ENCODE peak calls at places on chromosomes 7 and 10, in five cellular contexts. F, Q, E, W and C are unnamed samples.
A peak's percentile ranks its signal among the peaks of the same experiment; 100 is the strongest.

GRCh38 chr10:60901561-60902235 is 42.3 kb downstream of the RHOBTB1 start:
- DNase-seq in Q (peak; percentile 59), W (no peak), F (no peak), E (no peak), C (no peak)

GRCh38 chr10:127690176-127690575 is 46.8 kb upstream of the FOXI2 start:
- DNase-seq in F (no peak), E (no peak), W (no peak), Q (no peak), C (no peak)

GRCh38 chr10:5537684-5538083 is 12.9 kb downstream of the CALML3 start:
- DNase-seq in W (no peak), Q (no peak), F (no peak), E (no peak), C (no peak)

GRCh38 chr7:93811198-93811597 is 79.4 kb downstream of the TFPI2 start:
- DNase-seq in W (no peak), E (no peak), Q (no peak), F (no peak), C (no peak)

GRCh38 chr7:101817031-101817929 is at the start of gene CUX1:
- DNase-seq in F (no peak), Q (no peak), E (peak; percentile 53), W (no peak), C (no peak)

GRCh38 chr7:43565786-43566185 is 17.1 kb upstream of the STK17A start:
- DNase-seq in F (no peak), W (no peak), E (no peak), Q (peak; percentile 19), C (no peak)

GRCh38 chr7:103446046-103446520 is at the start of gene SLC26A5:
- DNase-seq in Q (no peak), W (no peak), F (no peak), E (no peak), C (no peak)

GRCh38 chr7:3915337-3915865 is 614.3 kb downstream of the SDK1 start:
- DNase-seq in F (no peak), E (no peak), W (no peak), Q (no peak), C (no peak)

GRCh38 chr7:93890041-93890463 is 501 bp downstream of the TFPI2 start:
- DNase-seq in E (peak; percentile 65), F (no peak), Q (peak; percentile 54), W (no peak), C (no peak)

GRCh38 chr10:97771055-97771811 is 566 bp downstream of the SFRP5 start:
- DNase-seq in F (no peak), Q (peak; percentile 20), W (no peak), E (no peak), C (no peak)

GRCh38 chr10:46091080-46091833 is 45.2 kb upstream of the MSMB start:
- DNase-seq in F (no peak), Q (no peak), W (no peak), E (no peak), C (no peak)

GRCh38 chr7:80999180-80999579 is 80.3 kb upstream of the SEMA3C start:
- DNase-seq in E (no peak), Q (no peak), F (no peak), W (no peak), C (no peak)

GRCh38 chr7:128405345-128406146 is 4.2 kb downstream of the IMPDH1 start:
- DNase-seq in W (no peak), E (peak; percentile 71), F (no peak), Q (peak; percentile 33), C (no peak)

GRCh38 chr10:72315611-72316385 is 38.9 kb downstream of the DNAJB12 start:
- DNase-seq in F (no peak), W (no peak), Q (peak; percentile 78), E (peak; percentile 76), C (no peak)

GRCh38 chr7:152762056-152762455 is 2.5 kb downstream of the ACTR3B start:
- DNase-seq in E (no peak), F (no peak), W (no peak), Q (no peak), C (no peak)

GRCh38 chr10:66782776-66783175 is 143.1 kb upstream of the LRRTM3 start:
- DNase-seq in Q (no peak), E (no peak), F (no peak), W (no peak), C (peak; percentile 14)

GRCh38 chr10:21020545-21020944 is 123.4 kb upstream of the NEBL start:
- DNase-seq in W (no peak), Q (peak; percentile 26), F (no peak), E (no peak), C (no peak)

GRCh38 chr10:110609592-110609991 is 34.5 kb upstream of the RBM20 start:
- DNase-seq in W (no peak), F (no peak), E (no peak), Q (peak; percentile 6), C (no peak)

GRCh38 chr7:127035203-127035849 is 217.4 kb downstream of the GRM8 start:
- DNase-seq in E (no peak), W (no peak), F (no peak), Q (no peak), C (no peak)

GRCh38 chr7:81990395-81990794 is 220.5 kb upstream of the HGF start:
- DNase-seq in Q (peak; percentile 20), E (no peak), F (no peak), W (no peak), C (peak; percentile 35)

GRCh38 chr10:75542902-75543301 is 111.5 kb downstream of the LRMDA start:
- DNase-seq in E (peak; percentile 32), Q (no peak), W (no peak), F (no peak), C (no peak)

GRCh38 chr10:56633876-56634452 is 272.9 kb upstream of the ZWINT start:
- DNase-seq in E (no peak), W (no peak), Q (no peak), F (no peak), C (no peak)

GRCh38 chr10:17144032-17144431 is 14.4 kb upstream of the CUBN start:
- DNase-seq in E (no peak), F (no peak), Q (no peak), W (no peak), C (no peak)

GRCh38 chr10:121596668-121597503 is 1.4 kb downstream of the FGFR2 start:
- DNase-seq in E (peak; percentile 74), F (no peak), Q (no peak), W (peak; percentile 47), C (no peak)

GRCh38 chr10:5887029-5887428 is 2.7 kb downstream of the ANKRD16 start:
- DNase-seq in Q (no peak), E (no peak), W (no peak), F (no peak), C (no peak)

GRCh38 chr10:31581741-31582323 is 262.8 kb downstream of the ZEB1 start:
- DNase-seq in Q (no peak), W (no peak), F (no peak), E (no peak), C (no peak)

GRCh38 chr7:17516768-17517167 is 218.3 kb downstream of the AHR start:
- DNase-seq in F (no peak), W (no peak), E (no peak), Q (no peak), C (no peak)

GRCh38 chr7:73369009-73369408 is 41.0 kb downstream of the FKBP6 start:
- DNase-seq in F (no peak), E (no peak), W (no peak), Q (no peak), C (no peak)

GRCh38 chr7:94228678-94229077 is 166.0 kb upstream of the COL1A2 start:
- DNase-seq in W (no peak), E (no peak), Q (no peak), F (no peak), C (no peak)

GRCh38 chr10:79339266-79339665 is 8.0 kb upstream of the PPIF start:
- DNase-seq in F (no peak), W (no peak), E (peak; percentile 7), Q (no peak), C (no peak)

GRCh38 chr10:97932932-97933530 is 83.4 kb downstream of the GOLGA7B start:
- DNase-seq in F (no peak), W (no peak), Q (no peak), E (no peak), C (no peak)

GRCh38 chr7:121605297-121605640 is 209.2 kb upstream of the FAM3C start:
- DNase-seq in W (no peak), E (no peak), Q (no peak), F (no peak), C (no peak)

GRCh38 chr10:24718031-24718855 is 5.4 kb downstream of the ARHGAP21 start:
- DNase-seq in Q (no peak), E (no peak), W (no peak), F (peak; percentile 63), C (peak; percentile 53)